ENCODE peak calls at places on chromosomes 13 and 19, in nine cellular contexts. I is IMR-90, F is astrocyte, Z is GM12878, J is H9, V is PC-3, A is fibroblast of lung, L is keratinocyte, U is neural progenitor cell. S is an unnamed sample.

GRCh38 chr19:29499921-29500590 is 25.7 kb upstream of the VSTM2B start:
- DNase-seq in F (no peak), U (no peak), Z (no peak), I (no peak), J (no peak), A (no peak), V (no peak), L (no peak), S (no peak)

GRCh38 chr13:99357149-99357596 is 50.0 kb upstream of the GPR183 start:
- DNase-seq in I (peak; percentile 91), J (no peak), V (peak; percentile 48), A (peak; percentile 64), U (no peak), L (no peak), F (peak; percentile 85), Z (peak; percentile 61), S (no peak)

GRCh38 chr19:7596191-7596937 is 701 bp downstream of the CAMSAP3 start:
- DNase-seq in L (no peak), V (peak; percentile 13), U (peak; percentile 42), I (no peak), A (no peak), J (no peak), F (no peak), Z (no peak), S (no peak)

GRCh38 chr19:41872775-41873647 is 4.1 kb upstream of the CD79A start:
- DNase-seq in U (peak; percentile 87), Z (no peak), I (peak; percentile 59), J (peak; percentile 94), L (no peak), F (peak; percentile 43), V (peak; percentile 75), A (peak; percentile 58), S (peak; percentile 51)

GRCh38 chr13:47241446-47241845 is 344.6 kb upstream of the HTR2A start:
- DNase-seq in A (no peak), F (no peak), L (no peak), V (no peak), Z (no peak), J (peak; percentile 56), I (no peak), U (no peak), S (no peak)

GRCh38 chr13:102774596-102775375 is 1.2 kb upstream of the TEX30 start:
- DNase-seq in J (no peak), U (peak; percentile 12), L (no peak), Z (no peak), F (no peak), I (no peak), A (no peak), V (no peak), S (no peak)

GRCh38 chr19:33306853-33307792 is 4.8 kb upstream of the CEBPA start:
- DNase-seq in Z (no peak), V (no peak), F (no peak), U (no peak), A (no peak), L (no peak), I (no peak), J (no peak), S (no peak)

GRCh38 chr19:45919678-45920077 is 5.1 kb upstream of the NANOS2 start:
- DNase-seq in I (no peak), V (no peak), J (no peak), F (no peak), U (no peak), A (no peak), L (no peak), Z (no peak), S (no peak)

GRCh38 chr19:18090545-18091216 is 3.9 kb upstream of the IL12RB1 start:
- DNase-seq in F (no peak), L (no peak), J (no peak), U (no peak), V (no peak), Z (no peak), I (peak; percentile 28), A (no peak), S (no peak)

GRCh38 chr13:65074248-65074647 is 2155.9 kb downstream of the PCDH9 start:
- DNase-seq in V (no peak), Z (no peak), F (no peak), J (no peak), I (no peak), L (no peak), A (no peak), U (no peak), S (no peak)

GRCh38 chr19:43749898-43750297 is 4.9 kb downstream of the SMG9 start:
- DNase-seq in U (no peak), J (no peak), V (no peak), A (no peak), Z (no peak), I (no peak), L (no peak), F (no peak), S (no peak)

GRCh38 chr13:41825691-41826090 is 135.2 kb downstream of the VWA8 start:
- DNase-seq in F (no peak), A (peak; percentile 62), V (no peak), L (no peak), Z (no peak), U (no peak), J (no peak), I (peak; percentile 18), S (no peak)

GRCh38 chr19:17998827-17999150 is 9.2 kb upstream of the ARRDC2 start:
- DNase-seq in I (no peak), Z (no peak), U (no peak), F (no peak), L (no peak), J (no peak), V (no peak), A (no peak), S (no peak)

GRCh38 chr13:27007166-27007565 is 164.4 kb downstream of the USP12 start:
- DNase-seq in L (no peak), V (no peak), U (peak; percentile 17), J (no peak), F (no peak), A (no peak), Z (no peak), I (no peak), S (no peak)

DNA sequence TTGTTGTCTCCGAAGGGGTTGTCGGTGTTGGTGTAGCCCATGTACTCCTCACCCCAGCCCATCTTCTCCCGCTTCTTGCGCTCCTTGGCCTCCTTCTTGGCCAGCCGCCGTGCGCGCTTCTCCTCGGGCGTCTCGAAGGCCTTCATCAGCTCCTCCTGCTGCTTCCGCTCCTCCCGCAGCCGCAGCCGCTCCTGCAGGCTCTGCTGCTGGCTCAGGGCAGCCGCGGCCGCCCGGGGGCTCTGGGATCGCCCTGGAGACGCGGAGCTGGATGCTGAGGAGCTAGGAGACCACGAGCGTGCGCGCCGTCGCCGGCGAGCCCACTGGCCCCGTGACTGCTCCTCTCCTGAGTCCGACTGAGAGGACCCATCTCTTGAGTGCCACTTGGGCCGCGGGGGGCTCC is 2.9 kb downstream of the CACTIN start:
- DNase-seq in I (no peak), U (no peak), V (no peak), L (no peak), J (no peak), Z (no peak), A (no peak), F (no peak), S (no peak)
- H4K20me1 ChIP-seq in I (peaks cover 23% of the 10 kb centered on the region), U (peaks cover 23% of the 10 kb centered on the region), V (no peaks in the 10 kb centered on the region), L (no peaks in the 10 kb centered on the region), J (no peaks in the 10 kb centered on the region), Z (no peaks in the 10 kb centered on the region), A (no peaks in the 10 kb centered on the region), F (peaks cover 31% of the 10 kb centered on the region), S (no peaks in the 10 kb centered on the region)

GRCh38 chr19:5950744-5951143 is 27.2 kb downstream of the RANBP3 start:
- DNase-seq in U (peak; percentile 69), A (no peak), I (no peak), J (no peak), L (no peak), F (no peak), V (no peak), Z (no peak), S (no peak)

GRCh38 chr19:5953680-5954213 is 24.2 kb downstream of the RANBP3 start:
- DNase-seq in J (no peak), V (no peak), I (no peak), A (no peak), F (peak; percentile 38), Z (no peak), U (no peak), L (no peak), S (no peak)

GRCh38 chr19:5953034-5953589 is 24.8 kb downstream of the RANBP3 start:
- DNase-seq in V (no peak), Z (no peak), U (no peak), A (peak; percentile 44), I (peak; percentile 58), J (no peak), L (no peak), F (peak; percentile 34), S (no peak)

GRCh38 chr19:5951338-5951861 is 26.5 kb downstream of the RANBP3 start:
- DNase-seq in Z (no peak), J (peak; percentile 46), V (no peak), I (no peak), L (no peak), U (peak; percentile 61), F (no peak), A (no peak), S (no peak)

GRCh38 chr19:5952193-5953033 is 25.5 kb downstream of the RANBP3 start:
- DNase-seq in U (no peak), J (no peak), I (no peak), L (no peak), V (no peak), A (no peak), F (no peak), Z (no peak), S (no peak)
- H4K20me1 ChIP-seq in U (peaks cover 100% of the 10 kb centered on the region), J (no peaks in the 10 kb centered on the region), I (peaks cover 75% of the 10 kb centered on the region), L (peaks cover 20% of the 10 kb centered on the region), V (peaks cover 55% of the 10 kb centered on the region), A (no peaks in the 10 kb centered on the region), F (peaks cover 96% of the 10 kb centered on the region), Z (no peaks in the 10 kb centered on the region), S (peaks cover 6% of the 10 kb centered on the region)

GRCh38 chr19:55254625-55254977 is 4.2 kb downstream of the PPP6R1 start:
- DNase-seq in I (no peak), L (no peak), A (no peak), Z (no peak), F (no peak), V (no peak), J (no peak), U (no peak), S (no peak)
- H4K20me1 ChIP-seq in I (peaks cover 87% of the 10 kb centered on the region), L (peaks cover 59% of the 10 kb centered on the region), A (no peaks in the 10 kb centered on the region), Z (peaks cover 11% of the 10 kb centered on the region), F (peaks cover 86% of the 10 kb centered on the region), V (peaks cover 61% of the 10 kb centered on the region), J (peaks cover 3% of the 10 kb centered on the region), U (peaks cover 86% of the 10 kb centered on the region), S (peaks cover 29% of the 10 kb centered on the region)

DNA sequence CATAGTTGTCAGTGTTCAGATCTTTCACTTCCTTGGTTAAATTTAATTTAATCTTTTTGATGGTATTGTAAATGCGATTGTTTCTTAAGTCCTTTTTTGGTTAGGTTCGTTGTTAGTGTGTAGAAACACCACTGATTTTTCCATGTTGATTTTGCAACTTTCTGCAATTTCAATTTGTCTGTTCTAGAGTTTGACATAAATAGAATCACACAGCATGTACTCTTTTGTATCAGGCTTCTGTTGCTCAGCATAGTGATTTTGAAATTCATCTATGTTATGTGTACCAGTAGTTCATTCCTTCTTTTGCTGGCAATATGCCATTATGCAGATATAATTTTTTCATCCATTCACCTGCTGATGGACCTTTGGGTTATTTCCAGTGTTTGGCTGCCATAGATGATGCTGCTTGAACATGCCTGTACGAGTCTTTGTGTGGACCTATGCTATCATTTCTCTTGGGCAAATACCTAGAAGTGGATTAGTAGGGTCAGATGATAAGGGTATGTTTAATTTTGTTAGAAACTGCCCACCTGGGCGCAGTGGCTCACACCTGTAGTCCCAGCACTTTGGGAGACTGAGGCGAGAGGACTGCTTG is 33.1 kb downstream of the BICRA start:
- DNase-seq in U (no peak), A (peak; percentile 44), L (no peak), V (no peak), Z (no peak), J (no peak), F (no peak), I (no peak), S (no peak)
- H4K20me1 ChIP-seq in U (peaks cover 89% of the 10 kb centered on the region), A (no peaks in the 10 kb centered on the region), L (peaks cover 5% of the 10 kb centered on the region), V (no peaks in the 10 kb centered on the region), Z (no peaks in the 10 kb centered on the region), J (no peaks in the 10 kb centered on the region), F (peaks cover 81% of the 10 kb centered on the region), I (peaks cover 80% of the 10 kb centered on the region), S (no peaks in the 10 kb centered on the region)

GRCh38 chr19:3097442-3097871 is 3.3 kb downstream of the GNA11 start:
- DNase-seq in J (no peak), V (no peak), F (no peak), L (no peak), A (no peak), Z (no peak), I (no peak), U (no peak), S (no peak)
- H4K20me1 ChIP-seq in J (peaks cover 10% of the 10 kb centered on the region), V (peaks cover 9% of the 10 kb centered on the region), F (peaks cover 80% of the 10 kb centered on the region), L (peaks cover 5% of the 10 kb centered on the region), A (no peaks in the 10 kb centered on the region), Z (no peaks in the 10 kb centered on the region), I (peaks cover 80% of the 10 kb centered on the region), U (peaks cover 80% of the 10 kb centered on the region), S (no peaks in the 10 kb centered on the region)